ENCODE peak calls at places on chromosomes 3 and 15, in five cellular contexts. V is transverse colon; D is adrenal gland; C is kidney; E is stimulated activated CD8-positive, alpha-beta memory T cell treated with anti-CD3 and anti-CD28 coated beads, Interleukin-15, amount 100 ng/mL, for 4 hours. X is an unnamed sample.

GRCh38 chr3:57959407-57960173 is 48.6 kb upstream of the FLNB start:
- DNase-seq in V (no peak), D (no peak), C (no peak), E (no peak), X (no peak)

GRCh38 chr3:134404366-134404885 is 30.2 kb upstream of the AMOTL2 start:
- DNase-seq in V (no peak), D (no peak), C (no peak), E (no peak), X (no peak)

GRCh38 chr3:101195951-101196713 is 124.2 kb downstream of the IMPG2 start:
- DNase-seq in V (no peak), D (no peak), C (no peak), E (no peak), X (no peak)

GRCh38 chr3:20043398-20043797 is 3.2 kb downstream of the KAT2B start:
- DNase-seq in V (peak; percentile 93), D (peak; percentile 89), C (peak; percentile 91), E (peak; percentile 11), X (peak; percentile 24)

GRCh38 chr3:131711114-131711786 is 208.5 kb upstream of the MRPL3 start:
- DNase-seq in V (no peak), D (no peak), C (no peak), E (no peak), X (no peak)

GRCh38 chr15:99733268-99734039 is at the start of gene LYSMD4:
- DNase-seq in V (peak; percentile 100), D (peak; percentile 98), C (peak; percentile 99), E (peak; percentile 98), X (peak; percentile 90)

GRCh38 chr15:52980446-52980845 is 190.3 kb upstream of the ONECUT1 start:
- DNase-seq in V (no peak), D (no peak), C (no peak), E (no peak), X (no peak)

GRCh38 chr15:40344631-40345120 is 3.9 kb upstream of the CCDC9B start:
- DNase-seq in V (peak; percentile 85), D (peak; percentile 64), C (peak; percentile 78), E (no peak), X (no peak)

GRCh38 chr3:191003742-191004141 is 141.2 kb upstream of the GMNC start:
- DNase-seq in V (no peak), D (no peak), C (no peak), E (no peak), X (no peak)

GRCh38 chr3:16528111-16528510 is 14.6 kb upstream of the RFTN1 start:
- DNase-seq in V (no peak), D (no peak), C (no peak), E (no peak), X (no peak)

GRCh38 chr3:181316481-181316880 is 326.9 kb upstream of the DNAJC19 start:
- DNase-seq in V (no peak), D (no peak), C (no peak), E (no peak), X (no peak)

GRCh38 chr3:14946749-14947104 is 656 bp upstream of the NR2C2 start:
- DNase-seq in V (no peak), D (no peak), C (no peak), E (no peak), X (no peak)

GRCh38 chr3:32249184-32249782 is 10.8 kb downstream of the CMTM8 start:
- DNase-seq in V (no peak), D (no peak), C (no peak), E (no peak), X (no peak)

GRCh38 chr3:186477033-186477432 is 67.1 kb downstream of the CRYGS start:
- DNase-seq in V (no peak), D (no peak), C (no peak), E (no peak), X (no peak)

GRCh38 chr3:95084738-95085137 is 1021.9 kb downstream of the NSUN3 start:
- DNase-seq in V (no peak), D (no peak), C (no peak), E (no peak), X (no peak)

GRCh38 chr3:37221407-37221806 is 47.0 kb upstream of the LRRFIP2 start:
- DNase-seq in V (no peak), D (no peak), C (no peak), E (no peak), X (no peak)

GRCh38 chr3:23809840-23810341 is 4.1 kb downstream of the UBE2E1 start:
- DNase-seq in V (no peak), D (no peak), C (no peak), E (no peak), X (no peak)

GRCh38 chr3:99324854-99325253 is 313.5 kb upstream of the COL8A1 start:
- DNase-seq in V (peak; percentile 8), D (no peak), C (no peak), E (no peak), X (no peak)

GRCh38 chr3:136247436-136247835 is 2.7 kb upstream of the PCCB start:
- DNase-seq in V (no peak), D (no peak), C (no peak), E (no peak), X (no peak)

GRCh38 chr3:50627407-50628051 is 10.6 kb downstream of the MAPKAPK3 start:
- DNase-seq in V (no peak), D (peak; percentile 89), C (peak; percentile 90), E (no peak), X (no peak)

GRCh38 chr3:170690133-170690981 is 104.5 kb upstream of the SLC7A14 start:
- DNase-seq in V (peak; percentile 65), D (peak; percentile 46), C (peak; percentile 64), E (no peak), X (no peak)

GRCh38 chr3:8734137-8734878 is 706 bp downstream of the CAV3 start:
- DNase-seq in V (no peak), D (no peak), C (no peak), E (no peak), X (no peak)

GRCh38 chr3:13867727-13868126 is 12.1 kb downstream of the WNT7A start:
- DNase-seq in V (no peak), D (no peak), C (peak; percentile 7), E (no peak), X (no peak)

GRCh38 chr15:20280933-20281463 is 260.6 kb downstream of the GOLGA6L6 start:
- DNase-seq in V (no peak), D (no peak), C (peak; percentile 76), E (no peak), X (no peak)

GRCh38 chr3:175495331-175495730 is 636.2 kb downstream of the NAALADL2 start:
- DNase-seq in V (no peak), D (no peak), C (no peak), E (no peak), X (no peak)

GRCh38 chr3:14344351-14344750 is 58.1 kb upstream of the SLC6A6 start:
- DNase-seq in V (no peak), D (no peak), C (no peak), E (no peak), X (no peak)

GRCh38 chr3:45381168-45381852 is 7.1 kb upstream of the LARS2 start:
- DNase-seq in V (peak; percentile 38), D (no peak), C (no peak), E (no peak), X (no peak)

GRCh38 chr3:105836533-105836932 is 32.3 kb downstream of the CBLB start:
- DNase-seq in V (no peak), D (no peak), C (no peak), E (no peak), X (no peak)

GRCh38 chr3:185253645-185254410 is at the start of gene EHHADH:
- DNase-seq in V (peak; percentile 85), D (peak; percentile 62), C (peak; percentile 94), E (peak; percentile 23), X (no peak)

X was measured in esophagus squamous epithelium.